ENCODE peak calls at places on chromosomes 16 and 17, in five cellular contexts. A, M, E, F and W are unnamed samples.

GRCh38 chr16:75640598-75640997 is 6.9 kb downstream of the KARS1 start:
- DNase-seq in M (no peak), A (no peak), F (no peak), E (no peak), W (no peak)

GRCh38 chr16:57413301-57413730 is 8.7 kb downstream of the CCL17 start:
- DNase-seq in M (no peak), A (no peak), E (no peak), F (peak), W (no peak)

GRCh38 chr16:3595521-3596021 is 15.8 kb downstream of the SLX4 start:
- DNase-seq in F (no peak), E (no peak), A (no peak), M (no peak), W (no peak)

GRCh38 chr17:7842950-7843535 is 9.0 kb downstream of the KDM6B start:
- DNase-seq in F (no peak), M (no peak), A (peak), E (peak), W (peak)

GRCh38 chr17:28760987-28761562 is 17.3 kb downstream of the TRAF4 start:
- DNase-seq in M (no peak), E (peak), A (peak), F (no peak), W (peak)

GRCh38 chr17:19386974-19387920 is at the start of gene MFAP4:
- DNase-seq in F (no peak), A (peak), E (peak), M (no peak), W (no peak)

GRCh38 chr17:39209317-39210092 is 9.4 kb downstream of the RPL19 start:
- DNase-seq in A (peak), F (no peak), M (no peak), E (peak), W (peak)

GRCh38 chr17:78706271-78706915 is 75.7 kb downstream of the CYTH1 start:
- DNase-seq in A (no peak), F (peak), E (no peak), M (no peak), W (no peak)

GRCh38 chr17:45688820-45689219 is 95.3 kb upstream of the CRHR1 start:
- DNase-seq in M (no peak), F (no peak), E (no peak), A (no peak), W (no peak)

GRCh38 chr17:67174190-67174589 is 70.8 kb downstream of the HELZ start:
- DNase-seq in A (no peak), E (no peak), M (no peak), F (no peak), W (no peak)

GRCh38 chr17:40070644-40070894 is 7.8 kb downstream of the THRA start:
- DNase-seq in A (no peak), M (no peak), F (no peak), E (no peak), W (no peak)

GRCh38 chr16:85689285-85689949 is 663 bp upstream of the GINS2 start:
- DNase-seq in A (no peak), M (no peak), F (no peak), E (no peak), W (peak)

GRCh38 chr17:2815781-2816185 is 19.5 kb downstream of the RAP1GAP2 start:
- DNase-seq in E (no peak), A (no peak), F (no peak), M (no peak), W (no peak)

GRCh38 chr16:49488740-49489525 is 115.3 kb downstream of the C16orf78 start:
- DNase-seq in E (no peak), F (no peak), A (no peak), M (no peak), W (no peak)

DNA sequence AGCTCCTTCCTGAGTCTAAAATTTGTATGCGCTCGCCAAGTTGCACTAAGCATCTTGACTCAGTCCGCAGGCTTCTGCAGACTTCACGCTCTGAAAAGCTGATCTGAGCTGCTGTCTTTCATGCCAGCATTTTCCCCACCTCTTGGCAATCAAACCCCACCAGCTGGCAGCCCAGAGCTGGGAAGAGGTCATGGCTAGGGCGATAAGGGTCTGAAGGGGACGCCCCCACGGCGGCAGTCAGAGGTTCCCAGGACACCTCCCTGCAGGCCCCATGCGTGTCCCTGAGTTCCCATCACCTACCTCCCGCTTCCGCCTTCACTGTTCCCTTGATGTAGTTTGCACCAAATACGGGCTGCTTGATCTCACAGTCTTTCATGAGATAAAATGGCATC is 5.1 kb upstream of the UNC13D start:
- DNase-seq in E (no peak), A (no peak), F (no peak), M (no peak), W (no peak)
- TF ChIP-seq POLR2A in E (no peak), A (no peak), F (no peak), M (no peak), W (no peak)

DNA sequence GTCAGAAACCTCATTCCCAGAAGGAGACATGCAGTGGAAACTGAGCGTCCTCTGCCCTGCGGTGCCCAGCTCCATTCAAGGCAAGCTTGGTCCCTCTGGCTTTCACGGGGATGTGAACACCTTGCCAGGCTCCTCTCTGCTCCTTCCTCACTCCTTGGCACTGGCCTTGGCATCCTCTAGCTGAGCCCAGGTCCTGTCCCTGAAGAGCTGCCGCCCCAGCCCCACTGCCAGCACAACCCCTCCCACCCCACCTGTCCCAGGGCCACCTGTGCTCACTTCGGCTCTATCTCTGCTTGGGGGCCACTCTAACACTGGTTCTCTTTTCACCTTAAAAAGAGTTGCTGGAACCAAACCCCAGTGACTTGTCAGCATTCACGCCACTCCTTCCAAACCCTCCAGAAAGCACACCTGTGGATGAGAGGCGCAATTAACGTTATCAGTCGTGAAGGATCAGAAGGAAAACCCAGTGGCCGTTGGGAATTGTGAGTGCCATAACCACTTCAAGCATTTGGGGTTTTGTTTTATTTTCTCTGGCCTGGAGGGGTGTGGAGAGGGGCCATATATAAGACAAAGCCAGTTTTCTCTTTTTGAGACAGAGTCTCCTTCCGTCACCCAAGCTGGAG is 103.7 kb downstream of the AXIN2 start:
- DNase-seq in A (no peak), E (no peak), M (no peak), F (no peak), W (no peak)
- H3K27ac ChIP-seq in A (no peak), E (no peak), M (no peak), F (no peak), W (no peak)

GRCh38 chr16:71214771-71215381 is 15.6 kb downstream of the HYDIN start:
- DNase-seq in F (no peak), A (no peak), M (no peak), E (no peak), W (no peak)

DNA sequence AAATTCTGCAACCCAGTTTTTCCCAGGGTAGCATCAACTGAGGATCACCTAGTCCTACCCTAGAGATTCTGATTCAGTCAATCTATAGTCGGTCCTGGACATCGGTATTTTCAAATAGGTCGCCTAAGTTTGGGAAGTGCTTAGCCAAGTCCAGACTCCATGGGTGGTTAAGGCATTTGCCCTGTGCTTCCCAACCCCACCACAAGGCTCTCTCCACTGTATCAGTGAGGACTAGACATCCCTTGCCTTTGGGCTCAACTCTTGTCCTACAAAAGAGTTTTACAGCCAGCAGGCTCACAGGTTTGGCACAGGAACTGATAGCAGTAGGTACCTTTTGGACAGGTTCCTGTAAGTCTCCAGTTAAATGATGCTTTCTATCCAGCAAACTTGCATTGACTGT is 13.8 kb downstream of the HYDIN start:
- DNase-seq in M (no peak), F (no peak), A (no peak), E (no peak), W (no peak)
- TF ChIP-seq CTCF in M (no peak), F (no peak), A (no peak), E (no peak), W (no peak)

DNA sequence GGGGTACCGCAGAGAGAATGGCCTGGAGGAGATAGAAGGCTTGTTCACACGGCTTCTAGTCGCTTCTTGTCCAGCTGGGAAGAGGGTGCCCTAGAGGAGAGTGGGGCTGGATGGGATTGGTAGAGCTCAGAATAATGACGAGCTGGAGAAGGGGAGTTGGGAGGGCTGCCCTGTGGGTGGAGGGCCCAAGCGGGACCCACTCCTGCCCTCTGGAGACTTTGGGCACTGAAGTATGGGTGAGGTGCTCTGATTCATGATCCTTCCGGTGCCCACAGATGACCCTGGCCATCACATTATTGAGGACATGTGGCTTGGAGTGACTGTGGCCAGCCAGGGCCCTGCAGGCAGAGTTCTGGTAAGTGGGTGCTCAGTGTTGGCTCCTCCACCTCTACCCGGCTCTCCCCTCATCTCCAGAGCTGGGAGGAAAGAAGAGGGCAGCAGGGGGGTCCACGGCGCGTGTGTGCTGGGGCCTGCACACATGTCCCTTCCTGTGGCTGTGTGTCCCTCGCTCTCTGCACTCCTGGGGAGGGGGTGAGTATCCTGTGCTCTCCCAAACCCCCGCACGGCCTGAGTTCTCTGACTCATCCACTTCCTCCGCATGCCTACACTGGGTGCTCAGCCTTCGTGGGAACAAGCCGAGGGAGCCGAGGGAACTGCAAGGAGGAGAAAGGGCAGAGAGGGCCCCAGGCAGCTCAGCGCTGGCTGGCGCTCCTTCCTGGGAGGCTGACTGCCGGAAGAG is 8.5 kb downstream of the ITGA3 start:
- DNase-seq in M (no peak), A (peak), E (peak), F (no peak), W (peak)
- TF ChIP-seq POLR2A in M (no peak), A (no peak), E (no peak), F (no peak), W (no peak)

GRCh38 chr16:46690281-46691178 is 1.1 kb downstream of the ORC6 start:
- DNase-seq in F (no peak), M (no peak), A (no peak), E (no peak), W (no peak)
- H3K27ac ChIP-seq in F (peak), M (no peak), A (no peak), E (no peak), W (no peak)